ENCODE peak calls at places on chromosome 20, in six cellular contexts. I is HCT116, L is mammary epithelial cell, Z is PC-3, W is SK-N-SH, X is fibroblast of lung. Y is an unnamed sample.

GRCh38 chr20:24470782-24471582 is 1.6 kb downstream of the SYNDIG1 start:
- DNase-seq in I (no peak), L (peak; percentile 54), Z (no peak), W (no peak), X (no peak), Y (no peak)

GRCh38 chr20:50550531-50550930 is 40.3 kb downstream of the PTPN1 start:
- DNase-seq in I (no peak), L (no peak), Z (no peak), W (no peak), X (no peak), Y (no peak)

GRCh38 chr20:48339147-48339985 is 488.4 kb downstream of the PREX1 start:
- DNase-seq in I (no peak), L (no peak), Z (peak; percentile 80), W (no peak), X (peak; percentile 94), Y (peak; percentile 94)

GRCh38 chr20:44501448-44501847 is 20.4 kb downstream of the SERINC3 start:
- DNase-seq in I (no peak), L (no peak), Z (no peak), W (no peak), X (peak; percentile 91), Y (peak; percentile 90)

GRCh38 chr20:61531553-61532345 is 279.7 kb downstream of the CDH4 start:
- DNase-seq in I (no peak), L (no peak), Z (peak; percentile 34), W (no peak), X (peak; percentile 81), Y (peak; percentile 69)

GRCh38 chr20:10524034-10524476 is 89.0 kb downstream of the SLX4IP start:
- DNase-seq in I (no peak), L (no peak), Z (no peak), W (no peak), X (peak; percentile 54), Y (peak; percentile 55)

GRCh38 chr20:10792291-10792690 is 118.5 kb upstream of the JAG1 start:
- DNase-seq in I (no peak), L (no peak), Z (no peak), W (no peak), X (peak; percentile 26), Y (no peak)

GRCh38 chr20:48720256-48721020 is 107.4 kb downstream of the PREX1 start:
- DNase-seq in I (no peak), L (no peak), Z (no peak), W (no peak), X (no peak), Y (no peak)

GRCh38 chr20:45370571-45371204 is 7.4 kb downstream of the TP53TG5 start:
- DNase-seq in I (no peak), L (no peak), Z (no peak), W (no peak), X (no peak), Y (no peak)

DNA sequence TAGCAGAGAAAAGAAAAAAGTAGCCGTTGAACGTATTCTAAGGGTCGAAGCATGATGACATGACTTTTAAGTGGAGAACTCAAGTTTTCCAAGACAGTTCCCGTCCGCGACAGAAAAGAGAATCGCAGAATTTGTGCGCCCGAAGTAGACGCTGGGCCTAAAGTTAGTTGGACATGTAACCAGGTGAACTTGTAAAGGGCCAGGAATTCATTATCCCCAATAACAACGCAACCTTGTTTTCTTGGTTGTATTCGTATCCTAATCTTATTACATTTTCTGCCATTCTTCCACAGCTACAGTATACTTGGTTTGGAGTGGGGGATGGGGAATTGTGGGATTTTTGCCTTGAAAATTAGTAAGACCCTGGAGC is 925 bp downstream of the ITCH start:
- DNase-seq in I (no peak), L (no peak), Z (peak; percentile 49), W (no peak), X (peak; percentile 56), Y (peak; percentile 35)
- H4K20me1 ChIP-seq in I (no peaks in the 10 kb centered on the region), L (no peaks in the 10 kb centered on the region), Z (peaks cover 12% of the 10 kb centered on the region), W (peaks cover 48% of the 10 kb centered on the region), X (peaks cover 2% of the 10 kb centered on the region), Y (peaks cover 49% of the 10 kb centered on the region)

GRCh38 chr20:37418591-37418990 is 72.7 kb downstream of the SRC start:
- DNase-seq in I (no peak), L (no peak), Z (no peak), W (no peak), X (no peak), Y (no peak)
- H3K9ac ChIP-seq in I (no peak overlapping the region), L (no peak overlapping the region), Z (no peak overlapping the region), W (no peak overlapping the region), X (no peak overlapping the region), Y (no peak overlapping the region)

GRCh38 chr20:46689754-46690085 is 476 bp upstream of the TP53RK start:
- DNase-seq in I (no peak), L (no peak), Z (no peak), W (no peak), X (no peak), Y (no peak)
- H2AFZ ChIP-seq in I (no peak overlapping the region), L (peak overlapping the region; percentile 86), Z (peak overlapping the region; percentile 96), W (peak overlapping the region; percentile 87), X (peak overlapping the region; percentile 76), Y (peak overlapping the region; percentile 75)

DNA sequence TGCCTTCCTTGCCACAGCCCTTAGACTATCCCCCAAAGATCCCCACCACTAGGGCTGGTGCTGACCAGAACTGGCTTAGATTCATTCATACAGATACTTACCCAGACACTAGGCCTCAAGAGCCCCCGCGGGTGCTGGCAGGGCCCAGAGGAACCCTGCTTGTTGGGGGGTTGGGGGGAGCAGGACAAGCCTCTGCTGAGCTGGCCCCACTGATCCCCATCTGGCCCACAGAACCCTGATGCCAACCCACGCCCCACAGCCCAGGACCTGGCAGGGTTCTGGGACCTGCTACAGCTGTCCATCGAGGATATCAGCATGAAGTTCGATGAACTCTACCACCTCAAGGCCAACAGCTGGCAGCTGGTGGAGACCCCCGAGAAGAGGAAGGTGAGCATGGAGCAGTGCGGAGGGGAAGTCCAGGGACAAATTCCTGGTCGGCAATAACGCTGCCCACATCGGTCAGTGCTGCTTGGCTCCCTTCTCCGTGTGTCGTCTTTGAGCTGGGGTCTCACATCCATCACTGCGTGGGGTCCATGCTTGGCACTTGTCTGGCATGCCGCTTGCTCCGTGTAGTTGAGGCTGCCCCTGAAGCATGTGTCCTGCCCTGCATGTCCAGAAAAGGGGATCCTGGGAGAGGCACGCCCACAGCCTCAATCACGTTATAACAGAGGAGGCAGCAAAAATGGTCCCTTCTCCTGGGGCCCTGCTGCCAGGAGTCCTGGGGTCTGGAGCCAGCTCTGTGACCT is 15.5 kb upstream of the MYL9 start:
- DNase-seq in I (no peak), L (no peak), Z (no peak), W (no peak), X (no peak), Y (no peak)
- H4K20me1 ChIP-seq in I (no peaks in the 10 kb centered on the region), L (no peaks in the 10 kb centered on the region), Z (no peaks in the 10 kb centered on the region), W (peaks cover 28% of the 10 kb centered on the region), X (no peaks in the 10 kb centered on the region), Y (peaks cover 67% of the 10 kb centered on the region)

GRCh38 chr20:43404880-43405279 is 52.8 kb upstream of the SRSF6 start:
- DNase-seq in I (peak; percentile 23), L (peak; percentile 25), Z (peak; percentile 40), W (no peak), X (no peak), Y (no peak)

GRCh38 chr20:43409041-43409913 is 48.4 kb upstream of the SRSF6 start:
- DNase-seq in I (peak; percentile 51), L (peak; percentile 24), Z (peak; percentile 65), W (peak; percentile 39), X (peak; percentile 17), Y (no peak)
- H3K9ac ChIP-seq in I (no peak overlapping the region), L (no peak overlapping the region), Z (no peak overlapping the region), W (no peak overlapping the region), X (no peak overlapping the region), Y (no peak overlapping the region)

GRCh38 chr20:62726276-62726675 is 17.6 kb downstream of the NTSR1 start:
- DNase-seq in I (no peak), L (no peak), Z (no peak), W (no peak), X (no peak), Y (no peak)

GRCh38 chr20:62726716-62727583 is 18.3 kb downstream of the NTSR1 start:
- DNase-seq in I (no peak), L (no peak), Z (no peak), W (no peak), X (no peak), Y (no peak)

GRCh38 chr20:62727584-62728027 is 19.0 kb downstream of the NTSR1 start:
- DNase-seq in I (no peak), L (no peak), Z (no peak), W (no peak), X (no peak), Y (no peak)

GRCh38 chr20:62728781-62729300 is 20.2 kb downstream of the NTSR1 start:
- DNase-seq in I (no peak), L (no peak), Z (no peak), W (no peak), X (no peak), Y (no peak)

DNA sequence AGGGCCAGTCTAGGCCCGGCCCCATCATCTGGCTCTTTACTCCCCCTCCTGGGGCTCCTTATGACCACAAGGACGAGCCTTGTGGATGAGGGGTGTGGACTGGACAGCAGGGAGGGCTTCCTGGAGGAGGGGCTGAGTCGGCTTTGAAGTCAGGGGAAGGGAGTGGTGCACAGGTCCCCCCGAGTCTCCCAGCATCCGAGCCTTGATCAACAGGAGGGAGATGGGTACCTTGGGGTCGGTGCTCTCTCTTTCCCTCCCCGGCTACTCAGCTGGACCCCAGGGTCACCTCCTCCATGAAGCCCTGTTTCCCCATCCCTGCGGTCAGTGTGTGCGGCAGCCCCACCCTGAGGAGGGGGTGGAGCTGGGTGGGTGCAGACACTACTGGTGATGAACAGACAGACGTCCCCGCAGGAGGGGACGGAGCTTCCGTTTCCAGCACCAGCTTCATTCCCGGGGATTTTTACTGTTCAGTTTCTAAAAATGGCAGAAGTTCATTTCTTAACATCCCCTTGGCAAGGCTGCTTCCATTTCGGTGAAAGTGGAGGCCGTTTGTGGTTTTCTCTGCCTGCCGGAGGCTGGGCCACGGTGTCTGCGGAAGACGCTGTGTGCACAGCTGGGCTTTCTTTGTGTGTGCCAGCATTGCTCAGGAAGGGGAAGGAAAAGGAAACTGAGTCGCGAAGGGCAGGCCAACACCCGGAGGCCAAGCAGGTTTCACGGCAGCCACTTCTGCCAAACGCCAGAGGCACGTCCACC is 19.6 kb downstream of the NTSR1 start:
- DNase-seq in I (no peak), L (no peak), Z (no peak), W (no peak), X (no peak), Y (no peak)
- H2AFZ ChIP-seq in I (no peak overlapping the region), L (no peak overlapping the region), Z (no peak overlapping the region), W (no peak overlapping the region), X (no peak overlapping the region), Y (no peak overlapping the region)